ENCODE peak calls at places on chromosomes 13 and 19, in ten cellular contexts. Z, L, T, K, V, M, S, J, X and H are unnamed samples.

GRCh38 chr13:37049810-37050209 is 9.7 kb downstream of the SUPT20H start:
- DNase-seq in Z (no peak), L (no peak), T (no peak), K (no peak), V (no peak), M (no peak), S (no peak), J (no peak), X (no peak), H (no peak)

GRCh38 chr19:16084067-16084685 is 7.9 kb downstream of the TPM4 start:
- DNase-seq in Z (no peak), L (no peak), T (no peak), K (no peak), V (no peak), M (no peak), S (no peak), J (no peak), X (no peak), H (no peak)

GRCh38 chr19:12985049-12985776 is 10.1 kb upstream of the NFIX start:
- DNase-seq in Z (no peak), L (no peak), T (no peak), K (peak; percentile 70), V (peak; percentile 70), M (no peak), S (peak; percentile 86), J (peak; percentile 27), X (peak; percentile 51), H (peak; percentile 84)

GRCh38 chr13:105655046-105655445 is 880.4 kb downstream of the EFNB2 start:
- DNase-seq in Z (no peak), L (no peak), T (no peak), K (no peak), V (no peak), M (no peak), S (no peak), J (peak; percentile 6), X (no peak), H (no peak)

GRCh38 chr13:93309886-93310520 is 83.4 kb downstream of the GPC6 start:
- DNase-seq in Z (no peak), L (no peak), T (no peak), K (no peak), V (no peak), M (no peak), S (no peak), J (peak; percentile 96), X (no peak), H (no peak)

GRCh38 chr13:108595416-108596257 is 33.8 kb upstream of the MYO16 start:
- DNase-seq in Z (no peak), L (no peak), T (no peak), K (no peak), V (no peak), M (no peak), S (no peak), J (no peak), X (no peak), H (no peak)

GRCh38 chr19:3363841-3364500 is 2.4 kb upstream of the NFIC start:
- DNase-seq in Z (no peak), L (no peak), T (no peak), K (no peak), V (no peak), M (no peak), S (no peak), J (no peak), X (no peak), H (no peak)

GRCh38 chr13:20525144-20525600 is 485 bp downstream of the CRYL1 start:
- DNase-seq in Z (peak; percentile 23), L (peak; percentile 4), T (no peak), K (no peak), V (peak; percentile 71), M (peak; percentile 65), S (peak; percentile 67), J (peak; percentile 20), X (peak; percentile 39), H (peak; percentile 70)

GRCh38 chr13:111914241-111915103 is 152.5 kb upstream of the SOX1 start:
- DNase-seq in Z (no peak), L (no peak), T (no peak), K (no peak), V (no peak), M (no peak), S (no peak), J (no peak), X (no peak), H (no peak)

GRCh38 chr13:26025196-26025595 is 26.6 kb downstream of the SHISA2 start:
- DNase-seq in Z (no peak), L (no peak), T (no peak), K (no peak), V (no peak), M (no peak), S (no peak), J (peak; percentile 35), X (no peak), H (no peak)

GRCh38 chr19:2089001-2089711 is 7.0 kb downstream of the MOB3A start:
- DNase-seq in Z (no peak), L (no peak), T (no peak), K (no peak), V (no peak), M (no peak), S (no peak), J (peak; percentile 77), X (no peak), H (peak; percentile 48)

GRCh38 chr13:41613984-41614581 is 156.7 kb downstream of the RGCC start:
- DNase-seq in Z (peak; percentile 74), L (no peak), T (no peak), K (peak; percentile 23), V (peak; percentile 77), M (peak; percentile 52), S (peak; percentile 62), J (peak; percentile 91), X (peak; percentile 48), H (peak; percentile 68)

GRCh38 chr19:3149526-3150505 is 14.0 kb downstream of the GNA15 start:
- DNase-seq in Z (no peak), L (no peak), T (no peak), K (no peak), V (no peak), M (no peak), S (no peak), J (no peak), X (no peak), H (no peak)

GRCh38 chr13:98853791-98854191 is 101.3 kb upstream of the SLC15A1 start:
- DNase-seq in Z (no peak), L (no peak), T (no peak), K (no peak), V (no peak), M (no peak), S (no peak), J (peak; percentile 53), X (no peak), H (no peak)

GRCh38 chr19:55210120-55210493 is 806 bp upstream of the PTPRH start:
- DNase-seq in Z (no peak), L (no peak), T (no peak), K (peak; percentile 88), V (no peak), M (no peak), S (no peak), J (peak; percentile 87), X (no peak), H (no peak)

GRCh38 chr13:39365879-39366278 is 237.1 kb downstream of the LHFPL6 start:
- DNase-seq in Z (no peak), L (no peak), T (no peak), K (no peak), V (no peak), M (no peak), S (no peak), J (no peak), X (no peak), H (no peak)

GRCh38 chr13:92682832-92683517 is 543.6 kb upstream of the GPC6 start:
- DNase-seq in Z (no peak), L (no peak), T (no peak), K (no peak), V (no peak), M (no peak), S (no peak), J (no peak), X (no peak), H (no peak)

GRCh38 chr19:17243854-17244617 is 1.7 kb downstream of the NR2F6 start:
- DNase-seq in Z (peak; percentile 67), L (no peak), T (no peak), K (no peak), V (peak; percentile 82), M (peak; percentile 73), S (peak; percentile 83), J (peak; percentile 54), X (peak; percentile 66), H (peak; percentile 69)

GRCh38 chr13:43036386-43037220 is 13.2 kb downstream of the DNAJC15 start:
- DNase-seq in Z (peak; percentile 41), L (no peak), T (no peak), K (no peak), V (peak; percentile 83), M (no peak), S (no peak), J (no peak), X (peak; percentile 75), H (no peak)

GRCh38 chr13:29524641-29525040 is 70.8 kb downstream of the SLC7A1 start:
- DNase-seq in Z (no peak), L (no peak), T (no peak), K (no peak), V (no peak), M (no peak), S (peak; percentile 63), J (no peak), X (no peak), H (no peak)
- H3K36me3 ChIP-seq in Z (no peaks in the 10 kb centered on the region), L (peaks cover 61% of the 10 kb centered on the region), T (peaks cover 26% of the 10 kb centered on the region), K (peaks cover 16% of the 10 kb centered on the region), V (no peaks in the 10 kb centered on the region), M (peaks cover 27% of the 10 kb centered on the region), S (peaks cover 44% of the 10 kb centered on the region), J (peaks cover 50% of the 10 kb centered on the region), X (no peaks in the 10 kb centered on the region), H (no peaks in the 10 kb centered on the region)

GRCh38 chr13:45519473-45519872 is 54.7 kb downstream of the COG3 start:
- DNase-seq in Z (no peak), L (no peak), T (no peak), K (no peak), V (no peak), M (no peak), S (no peak), J (no peak), X (no peak), H (no peak)
- H3K36me3 ChIP-seq in Z (no peaks in the 10 kb centered on the region), L (peaks cover 61% of the 10 kb centered on the region), T (no peaks in the 10 kb centered on the region), K (peaks cover 19% of the 10 kb centered on the region), V (no peaks in the 10 kb centered on the region), M (peaks cover 88% of the 10 kb centered on the region), S (peaks cover 63% of the 10 kb centered on the region), J (peaks cover 18% of the 10 kb centered on the region), X (no peaks in the 10 kb centered on the region), H (peaks cover 82% of the 10 kb centered on the region)

GRCh38 chr19:42030605-42031004 is 36.6 kb upstream of the ATP1A3 start:
- DNase-seq in Z (no peak), L (no peak), T (no peak), K (no peak), V (peak; percentile 7), M (no peak), S (no peak), J (no peak), X (no peak), H (no peak)
- H3K36me3 ChIP-seq in Z (no peaks in the 10 kb centered on the region), L (no peaks in the 10 kb centered on the region), T (no peaks in the 10 kb centered on the region), K (no peaks in the 10 kb centered on the region), V (no peaks in the 10 kb centered on the region), M (no peaks in the 10 kb centered on the region), S (no peaks in the 10 kb centered on the region), J (no peaks in the 10 kb centered on the region), X (no peaks in the 10 kb centered on the region), H (no peaks in the 10 kb centered on the region)

DNA sequence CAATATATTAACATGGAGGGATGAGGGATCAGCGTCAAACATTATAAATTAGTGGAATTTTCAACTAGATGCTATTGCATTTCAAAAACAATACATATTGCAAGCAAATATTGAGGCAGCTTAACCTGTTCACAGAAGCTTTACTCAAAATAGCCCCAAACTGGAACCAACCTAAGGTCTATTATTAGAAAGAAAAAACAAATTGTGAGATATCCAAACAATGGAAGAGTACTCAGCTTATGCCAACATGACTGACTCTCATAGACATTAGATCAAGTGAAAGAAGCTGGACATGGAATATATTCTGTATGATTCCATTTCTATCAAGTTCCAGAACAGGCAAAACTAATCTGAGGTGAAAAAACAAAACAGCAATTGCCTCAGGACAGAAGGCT is 27.6 kb upstream of the NEK3 start:
- DNase-seq in Z (no peak), L (no peak), T (no peak), K (no peak), V (no peak), M (no peak), S (no peak), J (no peak), X (no peak), H (no peak)
- H3K36me3 ChIP-seq in Z (no peaks in the 10 kb centered on the region), L (peaks cover 15% of the 10 kb centered on the region), T (no peaks in the 10 kb centered on the region), K (peaks cover 11% of the 10 kb centered on the region), V (no peaks in the 10 kb centered on the region), M (peaks cover 57% of the 10 kb centered on the region), S (peaks cover 32% of the 10 kb centered on the region), J (peaks cover 11% of the 10 kb centered on the region), X (no peaks in the 10 kb centered on the region), H (peaks cover 65% of the 10 kb centered on the region)